ENCODE peak calls at places on chromosomes 7 and 10, in four cellular contexts. One of them, this sample, is unnamed.

GRCh38 chr7:50677279-50677996 is 105.3 kb downstream of the GRB10 start:
- DNase-seq in brain microvascular endothelial cell: no peak
- DNase-seq in lower lobe of right lung: no peak
- DNase-seq in astrocyte of the spinal cord: no peak
- DNase-seq in this sample: no peak

GRCh38 chr7:150879345-150879744 is 27.0 kb downstream of the AOC1 start:
- DNase-seq in brain microvascular endothelial cell: peak; percentile 15
- DNase-seq in lower lobe of right lung: no peak
- DNase-seq in astrocyte of the spinal cord: no peak
- DNase-seq in this sample: no peak

GRCh38 chr10:29409241-29410051 is 120.6 kb downstream of the LYZL1 start:
- DNase-seq in brain microvascular endothelial cell: peak; percentile 57
- DNase-seq in lower lobe of right lung: peak; percentile 87
- DNase-seq in astrocyte of the spinal cord: peak; percentile 68
- DNase-seq in this sample: peak; percentile 72

GRCh38 chr10:120824864-120825263 is 26.3 kb upstream of the WDR11 start:
- DNase-seq in brain microvascular endothelial cell: no peak
- DNase-seq in lower lobe of right lung: no peak
- DNase-seq in astrocyte of the spinal cord: peak; percentile 6
- DNase-seq in this sample: peak; percentile 12

GRCh38 chr7:159125104-159125943 is 19.3 kb downstream of the VIPR2 start:
- DNase-seq in brain microvascular endothelial cell: no peak
- DNase-seq in lower lobe of right lung: no peak
- DNase-seq in astrocyte of the spinal cord: no peak
- DNase-seq in this sample: no peak

GRCh38 chr10:26737730-26738129 is 40.2 kb downstream of the PDSS1 start:
- DNase-seq in brain microvascular endothelial cell: no peak
- DNase-seq in lower lobe of right lung: no peak
- DNase-seq in astrocyte of the spinal cord: peak; percentile 43
- DNase-seq in this sample: peak; percentile 43

GRCh38 chr10:24897326-24897926 is 55.0 kb downstream of the PRTFDC1 start:
- DNase-seq in brain microvascular endothelial cell: peak; percentile 71
- DNase-seq in lower lobe of right lung: no peak
- DNase-seq in astrocyte of the spinal cord: peak; percentile 48
- DNase-seq in this sample: peak; percentile 65

GRCh38 chr10:121819049-121819448 is 108.8 kb downstream of the ATE1 start:
- DNase-seq in brain microvascular endothelial cell: no peak
- DNase-seq in lower lobe of right lung: no peak
- DNase-seq in astrocyte of the spinal cord: no peak
- DNase-seq in this sample: no peak

GRCh38 chr10:114987995-114988394 is 50.0 kb downstream of the TRUB1 start:
- DNase-seq in brain microvascular endothelial cell: peak; percentile 93
- DNase-seq in lower lobe of right lung: no peak
- DNase-seq in astrocyte of the spinal cord: peak; percentile 76
- DNase-seq in this sample: peak; percentile 24

DNA sequence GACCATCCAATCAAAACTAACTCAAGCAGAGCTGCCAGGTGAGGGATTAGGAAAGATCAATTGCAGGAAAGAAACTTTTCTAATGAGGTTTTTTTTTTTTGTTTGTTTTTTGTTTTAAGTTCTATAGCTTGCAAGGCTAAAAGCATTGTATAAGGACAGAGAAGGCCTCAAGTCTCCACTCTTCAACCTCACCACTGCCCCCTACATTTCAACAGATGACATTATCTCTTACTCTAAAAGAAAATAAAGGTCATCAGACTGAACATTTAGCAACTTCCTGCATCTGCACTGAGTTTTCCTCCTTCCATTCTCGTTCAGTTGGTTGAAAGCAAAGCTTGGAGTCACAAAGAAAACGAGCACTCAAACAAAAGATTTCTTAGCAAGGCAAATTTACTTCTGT is 45.2 kb upstream of the EXOC4 start:
- DNase-seq in brain microvascular endothelial cell: no peak
- DNase-seq in lower lobe of right lung: no peak
- DNase-seq in astrocyte of the spinal cord: no peak
- DNase-seq in this sample: peak; percentile 35
- TF ChIP-seq CTCF in brain microvascular endothelial cell: peak; percentile 28
- TF ChIP-seq CTCF in lower lobe of right lung: no peak
- TF ChIP-seq CTCF in astrocyte of the spinal cord: peak; percentile 14
- TF ChIP-seq CTCF in this sample: peak; percentile 46

DNA sequence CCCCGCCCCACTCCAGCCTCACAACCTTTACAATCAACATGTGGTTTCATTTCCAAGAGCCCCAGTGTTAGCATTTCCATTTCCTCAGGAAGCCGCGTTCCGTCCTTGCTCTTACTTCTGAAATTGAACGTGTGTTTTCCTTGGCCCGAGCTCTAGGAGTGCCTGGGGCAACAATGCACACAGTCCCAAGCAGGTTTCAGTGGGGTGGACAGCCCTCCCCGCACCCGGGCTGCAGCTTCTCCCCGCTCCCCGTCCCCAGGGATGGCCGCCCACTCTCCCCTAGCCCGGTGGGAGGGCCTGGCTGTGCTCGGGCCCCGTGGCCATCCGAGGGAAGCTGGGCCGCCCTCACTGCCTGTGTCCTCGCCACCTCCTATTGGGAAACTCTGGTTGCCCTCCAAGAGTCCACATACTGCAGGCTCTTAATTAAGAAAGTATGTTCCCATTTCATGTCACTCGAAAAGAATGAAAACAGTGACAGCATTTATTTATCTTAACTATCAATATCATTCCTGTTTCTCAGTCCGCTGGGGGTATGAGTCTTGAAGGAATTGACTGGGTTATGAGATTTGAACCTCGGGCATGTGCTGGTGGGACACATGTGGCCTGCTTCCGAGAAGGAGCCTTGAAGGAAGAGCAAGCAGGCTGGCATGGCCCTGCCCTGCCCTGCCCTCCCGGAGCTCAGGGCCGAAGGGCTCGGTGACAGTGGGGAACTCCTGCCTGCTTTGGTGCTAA is 163.8 kb downstream of the GRK5 start:
- DNase-seq in brain microvascular endothelial cell: peak; percentile 86
- DNase-seq in lower lobe of right lung: no peak
- DNase-seq in astrocyte of the spinal cord: peak; percentile 90
- DNase-seq in this sample: peak; percentile 94
- H3K4me3 ChIP-seq in brain microvascular endothelial cell: peak overlapping the region; percentile 33
- H3K4me3 ChIP-seq in lower lobe of right lung: peak overlapping the region; percentile 20
- H3K4me3 ChIP-seq in astrocyte of the spinal cord: no peak overlapping the region
- H3K4me3 ChIP-seq in this sample: no peak overlapping the region

GRCh38 chr7:152619027-152619739 is 56.8 kb downstream of the XRCC2 start:
- DNase-seq in brain microvascular endothelial cell: no peak
- DNase-seq in lower lobe of right lung: no peak
- DNase-seq in astrocyte of the spinal cord: no peak
- DNase-seq in this sample: no peak
- TF ChIP-seq CTCF in brain microvascular endothelial cell: no peak
- TF ChIP-seq CTCF in lower lobe of right lung: no peak
- TF ChIP-seq CTCF in astrocyte of the spinal cord: no peak
- TF ChIP-seq CTCF in this sample: peak; percentile 14

GRCh38 chr10:44906476-44906875 is 4.7 kb upstream of the TMEM72 start:
- DNase-seq in brain microvascular endothelial cell: no peak
- DNase-seq in lower lobe of right lung: no peak
- DNase-seq in astrocyte of the spinal cord: no peak
- DNase-seq in this sample: peak; percentile 2

GRCh38 chr10:44909910-44910309 is 1.2 kb upstream of the TMEM72 start:
- DNase-seq in brain microvascular endothelial cell: no peak
- DNase-seq in lower lobe of right lung: no peak
- DNase-seq in astrocyte of the spinal cord: no peak
- DNase-seq in this sample: no peak

GRCh38 chr10:44908071-44908709 is 2.9 kb upstream of the TMEM72 start:
- DNase-seq in brain microvascular endothelial cell: peak; percentile 7
- DNase-seq in lower lobe of right lung: no peak
- DNase-seq in astrocyte of the spinal cord: peak; percentile 5
- DNase-seq in this sample: peak; percentile 55

GRCh38 chr10:44908936-44909335 is 2.2 kb upstream of the TMEM72 start:
- DNase-seq in brain microvascular endothelial cell: no peak
- DNase-seq in lower lobe of right lung: no peak
- DNase-seq in astrocyte of the spinal cord: no peak
- DNase-seq in this sample: no peak

GRCh38 chr10:44907576-44907975 is 3.6 kb upstream of the TMEM72 start:
- DNase-seq in brain microvascular endothelial cell: no peak
- DNase-seq in lower lobe of right lung: no peak
- DNase-seq in astrocyte of the spinal cord: no peak
- DNase-seq in this sample: no peak
- H3K4me3 ChIP-seq in brain microvascular endothelial cell: no peak overlapping the region
- H3K4me3 ChIP-seq in lower lobe of right lung: no peak overlapping the region
- H3K4me3 ChIP-seq in astrocyte of the spinal cord: no peak overlapping the region
- H3K4me3 ChIP-seq in this sample: no peak overlapping the region

DNA sequence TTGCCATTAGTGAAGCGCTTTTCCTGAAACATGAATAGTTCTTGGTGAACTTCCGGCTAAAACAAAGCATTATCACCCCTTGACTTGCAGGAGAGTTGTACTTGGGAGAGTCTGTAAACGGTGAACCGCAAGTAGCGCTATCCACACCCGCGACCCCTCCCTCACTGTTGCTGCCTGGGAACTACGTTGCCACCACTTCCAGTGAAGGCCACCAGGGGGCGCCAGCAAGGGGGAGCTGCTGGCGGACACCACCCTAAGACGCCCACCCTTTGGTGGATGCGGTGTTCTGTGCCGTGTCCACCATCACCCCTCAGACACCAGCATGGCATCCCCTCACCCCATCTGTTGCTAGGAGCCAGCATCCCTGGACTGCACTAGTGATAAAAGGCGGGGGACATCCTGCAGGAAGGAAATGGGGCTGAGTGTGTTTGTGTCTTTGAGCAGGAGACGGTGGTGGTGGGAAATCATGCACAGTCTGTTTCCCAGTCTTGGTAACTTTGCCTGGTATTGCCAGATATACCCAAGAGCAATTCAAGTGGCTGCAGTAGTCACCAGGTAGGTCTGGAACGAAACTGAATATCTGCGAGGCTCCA is 298.2 kb downstream of the FRMD4A start:
- DNase-seq in brain microvascular endothelial cell: no peak
- DNase-seq in lower lobe of right lung: peak; percentile 52
- DNase-seq in astrocyte of the spinal cord: no peak
- DNase-seq in this sample: no peak
- TF ChIP-seq CTCF in brain microvascular endothelial cell: peak; percentile 86
- TF ChIP-seq CTCF in lower lobe of right lung: peak; percentile 75
- TF ChIP-seq CTCF in astrocyte of the spinal cord: peak; percentile 78
- TF ChIP-seq CTCF in this sample: peak; percentile 84

DNA sequence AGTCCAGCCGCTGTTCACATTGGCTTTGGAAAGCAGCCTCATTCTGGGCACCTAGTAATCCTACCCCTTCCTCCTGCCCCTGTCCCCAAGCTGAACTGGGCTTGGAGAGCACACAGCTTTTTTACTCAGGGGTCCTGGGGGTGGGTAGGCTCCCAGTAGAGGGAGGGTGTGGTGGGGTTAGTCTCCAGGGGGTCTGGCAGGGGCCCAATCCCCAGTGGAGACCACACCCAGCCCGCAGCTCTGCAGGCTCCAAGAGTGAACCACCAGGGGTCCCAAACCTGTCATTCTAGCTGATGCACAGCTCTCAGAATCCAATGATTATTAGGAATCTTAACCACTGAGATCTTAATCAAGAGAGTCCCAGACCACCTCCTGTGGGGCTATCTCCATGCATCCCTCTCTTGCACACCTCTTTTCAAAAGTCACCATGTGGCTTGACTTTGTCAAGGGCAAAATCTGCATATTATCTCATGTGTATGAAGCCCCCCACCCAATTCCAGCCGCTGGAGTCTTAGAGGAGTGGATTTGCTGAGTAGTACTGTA is 2.7 kb downstream of the HOXA11 start:
- DNase-seq in brain microvascular endothelial cell: no peak
- DNase-seq in lower lobe of right lung: no peak
- DNase-seq in astrocyte of the spinal cord: no peak
- DNase-seq in this sample: peak; percentile 26
- H3K4me3 ChIP-seq in brain microvascular endothelial cell: no peak overlapping the region
- H3K4me3 ChIP-seq in lower lobe of right lung: no peak overlapping the region
- H3K4me3 ChIP-seq in astrocyte of the spinal cord: no peak overlapping the region
- H3K4me3 ChIP-seq in this sample: peak overlapping the region; percentile 67

DNA sequence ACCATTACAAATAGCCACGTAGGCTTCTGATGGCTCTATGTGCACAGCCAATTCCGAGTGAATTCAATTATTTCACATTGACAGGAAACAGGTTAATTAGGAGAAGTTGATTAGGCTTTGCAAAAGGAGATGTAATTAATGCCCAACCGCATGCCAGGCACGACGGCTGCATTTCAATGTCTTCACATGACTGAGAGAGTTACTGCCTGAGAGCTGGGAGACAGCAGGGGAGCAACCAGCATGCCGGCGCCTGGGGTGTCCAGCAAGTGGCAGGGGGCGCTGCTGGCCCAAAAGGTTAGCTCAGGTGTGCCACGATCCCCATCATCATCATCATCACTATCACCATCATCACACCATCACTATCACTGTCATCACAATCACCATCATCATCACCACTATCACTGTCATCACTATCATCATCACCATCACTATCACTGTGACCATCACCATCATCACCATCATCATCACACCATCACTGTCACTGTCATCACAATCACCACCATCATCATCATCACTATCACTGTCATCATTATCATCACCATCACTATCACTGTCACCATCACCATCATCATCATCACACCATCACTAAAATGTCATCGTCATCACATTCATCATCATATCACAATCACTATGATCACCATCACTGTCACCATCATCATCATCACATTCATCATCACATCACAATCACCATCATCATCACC is 30.2 kb downstream of the PWWP2B start:
- DNase-seq in brain microvascular endothelial cell: no peak
- DNase-seq in lower lobe of right lung: no peak
- DNase-seq in astrocyte of the spinal cord: no peak
- DNase-seq in this sample: no peak
- TF ChIP-seq CTCF in brain microvascular endothelial cell: no peak
- TF ChIP-seq CTCF in lower lobe of right lung: no peak
- TF ChIP-seq CTCF in astrocyte of the spinal cord: no peak
- TF ChIP-seq CTCF in this sample: no peak

DNA sequence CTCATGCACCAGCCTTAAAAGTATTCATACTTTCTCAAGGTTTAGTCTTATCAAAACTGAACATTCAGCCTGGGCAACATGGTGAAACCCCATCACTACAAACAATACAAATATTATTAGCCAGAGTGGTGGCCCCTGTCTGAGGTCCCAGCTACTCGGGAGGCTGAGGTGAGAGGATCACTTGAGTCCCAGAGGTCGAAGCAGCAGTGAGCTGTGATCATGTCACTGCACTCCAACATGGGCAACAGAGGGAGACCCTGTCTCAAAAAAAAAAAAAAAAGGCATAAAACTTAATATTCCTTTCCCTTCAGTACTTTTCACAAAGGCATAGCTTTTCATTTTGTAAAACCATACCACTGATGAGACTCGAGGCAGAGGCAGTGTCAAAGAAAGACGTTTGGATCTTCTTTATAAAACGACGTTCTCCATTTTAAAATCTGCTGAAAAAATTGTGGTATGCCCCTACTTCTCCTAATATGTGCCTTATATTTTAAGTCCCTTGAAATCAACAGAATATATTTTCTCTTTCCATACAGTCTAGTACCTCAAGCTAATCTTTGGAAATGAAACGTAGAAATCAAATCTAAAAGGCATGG is 1.9 kb downstream of the NSUN6 start:
- DNase-seq in brain microvascular endothelial cell: no peak
- DNase-seq in lower lobe of right lung: no peak
- DNase-seq in astrocyte of the spinal cord: no peak
- DNase-seq in this sample: no peak
- H3K4me3 ChIP-seq in brain microvascular endothelial cell: peak overlapping the region; percentile 18
- H3K4me3 ChIP-seq in lower lobe of right lung: no peak overlapping the region
- H3K4me3 ChIP-seq in astrocyte of the spinal cord: no peak overlapping the region
- H3K4me3 ChIP-seq in this sample: peak overlapping the region; percentile 87

GRCh38 chr7:82164813-82165212 is 278.8 kb downstream of the CACNA2D1 start:
- DNase-seq in brain microvascular endothelial cell: peak; percentile 81
- DNase-seq in lower lobe of right lung: no peak
- DNase-seq in astrocyte of the spinal cord: peak; percentile 68
- DNase-seq in this sample: peak; percentile 82
- TF ChIP-seq CTCF in brain microvascular endothelial cell: peak; percentile 63
- TF ChIP-seq CTCF in lower lobe of right lung: no peak
- TF ChIP-seq CTCF in astrocyte of the spinal cord: peak; percentile 47
- TF ChIP-seq CTCF in this sample: peak; percentile 25

This sample was measured in fibroblast of villous mesenchyme.